ENCODE peak calls at places on chromosomes 4 and X, in seven cellular contexts. U, A, S, O, T, L and F are unnamed samples. For H3K9me3, the result is how much of the 10 kb centered on the place peaks cover.

GRCh38 chr4:38664704-38665401 is 854 bp downstream of the KLF3 start:
- DNase-seq in U (peak), A (peak), S (peak), O (peak), T (peak), L (peak), F (peak)

GRCh38 chrX:1592128-1592862 is 891 bp downstream of the AKAP17A start:
- DNase-seq in U (peak), A (peak), S (peak), O (peak), T (peak), L (peak), F (no peak)

GRCh38 chr4:102352774-102353173 is 7.5 kb upstream of the SLC39A8 start:
- DNase-seq in U (no peak), A (no peak), S (no peak), O (no peak), T (no peak), L (no peak), F (no peak)

GRCh38 chrX:2692221-2693122 is 1.4 kb downstream of the CD99 start:
- DNase-seq in U (no peak), A (peak), S (peak), O (peak), T (peak), L (peak), F (peak)

GRCh38 chrX:1077140-1077539 is 135.3 kb downstream of the CRLF2 start:
- DNase-seq in U (no peak), A (no peak), S (peak), O (no peak), T (no peak), L (no peak), F (peak)

GRCh38 chr4:185247151-185247550 is 37.8 kb downstream of the SNX25 start:
- DNase-seq in U (peak), A (no peak), S (no peak), O (no peak), T (peak), L (no peak), F (no peak)

GRCh38 chr4:168794092-168794707 is 215.9 kb downstream of the CBR4 start:
- DNase-seq in U (no peak), A (no peak), S (peak), O (no peak), T (no peak), L (no peak), F (no peak)

GRCh38 chr4:76709454-76709853 is 188.5 kb downstream of the SOWAHB start:
- DNase-seq in U (no peak), A (peak), S (no peak), O (no peak), T (no peak), L (no peak), F (peak)

GRCh38 chr4:7210818-7211217 is 18.5 kb downstream of the SORCS2 start:
- DNase-seq in U (peak), A (peak), S (no peak), O (peak), T (peak), L (no peak), F (no peak)

GRCh38 chr4:138875886-138876608 is 139.5 kb upstream of the NOCT start:
- DNase-seq in U (peak), A (peak), S (no peak), O (peak), T (peak), L (peak), F (no peak)

GRCh38 chrX:66731398-66731797 is 92.5 kb upstream of the EDA2R start:
- DNase-seq in U (peak), A (peak), S (no peak), O (peak), T (peak), L (peak), F (peak)

GRCh38 chrX:147957291-147957690 is 23.8 kb upstream of the FMR1NB start:
- DNase-seq in U (no peak), A (no peak), S (no peak), O (no peak), T (no peak), L (no peak), F (no peak)

GRCh38 chr4:65416875-65417274 is 253.4 kb downstream of the EPHA5 start:
- DNase-seq in U (no peak), A (no peak), S (peak), O (no peak), T (no peak), L (peak), F (peak)

GRCh38 chr4:140662082-140662869 is 93.5 kb upstream of the UCP1 start:
- DNase-seq in U (no peak), A (peak), S (peak), O (no peak), T (peak), L (no peak), F (no peak)

GRCh38 chrX:22135171-22135711 is 103.1 kb downstream of the PHEX start:
- DNase-seq in U (peak), A (peak), S (no peak), O (peak), T (peak), L (peak), F (no peak)

GRCh38 chr4:176343286-176343685 is 23.5 kb downstream of the SPCS3 start:
- DNase-seq in U (no peak), A (no peak), S (no peak), O (no peak), T (no peak), L (no peak), F (no peak)

GRCh38 chrX:84487365-84488353 is 14.6 kb downstream of the HDX start:
- DNase-seq in U (no peak), A (no peak), S (no peak), O (no peak), T (no peak), L (no peak), F (no peak)

GRCh38 chrX:13721371-13721770 is 13.0 kb downstream of the TRAPPC2 start:
- DNase-seq in U (no peak), A (peak), S (no peak), O (peak), T (no peak), L (no peak), F (no peak)

GRCh38 chrX:19462879-19463278 is 52.4 kb downstream of the MAP3K15 start:
- DNase-seq in U (no peak), A (no peak), S (no peak), O (no peak), T (no peak), L (no peak), F (no peak)

GRCh38 chr4:95124906-95125504 is 367.2 kb downstream of the BMPR1B start:
- DNase-seq in U (peak), A (peak), S (peak), O (peak), T (peak), L (peak), F (peak)

GRCh38 chr4:172838108-172838507 is 330.5 kb upstream of the GALNT7 start:
- DNase-seq in U (no peak), A (no peak), S (no peak), O (no peak), T (no peak), L (no peak), F (peak)

GRCh38 chrX:74419861-74420193 is 1.5 kb upstream of the SLC16A2 start:
- DNase-seq in U (no peak), A (no peak), S (no peak), O (no peak), T (peak), L (no peak), F (peak)

GRCh38 chrX:24676403-24677024 is 17.2 kb upstream of the POLA1 start:
- DNase-seq in U (peak), A (no peak), S (peak), O (peak), T (peak), L (peak), F (peak)

GRCh38 chr4:70704333-70705145 is 16.2 kb downstream of the UTP3 start:
- DNase-seq in U (peak), A (peak), S (peak), O (peak), T (peak), L (peak), F (peak)

GRCh38 chr4:69051576-69051943 is 44.7 kb upstream of the UGT2B7 start:
- DNase-seq in U (no peak), A (no peak), S (no peak), O (no peak), T (no peak), L (no peak), F (no peak)

GRCh38 chrX:151970661-151971060 is 3.8 kb downstream of the GABRE start:
- DNase-seq in U (peak), A (peak), S (no peak), O (peak), T (peak), L (no peak), F (no peak)

GRCh38 chrX:136608295-136608933 is 39.5 kb upstream of the CD40LG start:
- DNase-seq in U (no peak), A (no peak), S (peak), O (peak), T (peak), L (peak), F (peak)

GRCh38 chrX:24117288-24117687 is 32.2 kb upstream of the ZFX start:
- DNase-seq in U (peak), A (peak), S (no peak), O (peak), T (peak), L (peak), F (no peak)

GRCh38 chrX:94942603-94943002 is 1268.6 kb downstream of the FAM133A start:
- DNase-seq in U (no peak), A (no peak), S (peak), O (no peak), T (no peak), L (no peak), F (peak)

DNA sequence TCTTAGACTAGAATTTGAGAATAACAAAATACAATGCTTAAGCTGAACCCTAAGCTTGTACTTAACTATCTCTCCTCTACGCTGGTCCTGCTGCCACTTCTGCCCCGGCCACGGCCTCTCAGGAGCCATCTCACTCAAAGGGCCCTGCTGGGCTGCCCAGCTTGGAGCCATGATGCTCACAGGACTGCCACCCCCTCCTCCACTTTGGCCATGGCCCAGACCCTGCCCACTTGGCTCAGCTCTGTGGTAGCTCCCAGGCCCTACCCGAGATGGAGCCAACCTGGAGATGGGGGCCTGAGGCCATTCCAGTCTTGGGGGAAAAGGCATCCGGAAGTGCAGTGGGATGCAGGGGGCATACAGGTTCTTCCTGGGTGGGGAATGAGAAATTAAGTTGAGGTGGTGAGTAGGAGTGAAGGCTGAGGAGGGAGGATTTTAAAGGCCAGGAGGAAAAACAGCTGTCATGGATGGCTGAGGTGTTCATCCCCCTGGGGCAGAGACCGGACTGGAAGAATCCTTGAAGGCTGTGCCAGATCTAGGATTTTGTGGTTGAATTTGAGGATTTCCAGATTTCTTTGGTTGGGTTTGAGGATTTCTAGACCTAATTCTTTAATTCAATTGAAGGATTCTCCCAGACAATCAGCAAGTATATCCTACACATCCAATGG is 824 bp downstream of the SASH3 start:
- DNase-seq in U (no peak), A (no peak), S (no peak), O (no peak), T (no peak), L (no peak), F (no peak)
- H3K9ac ChIP-seq in U (no peak), A (no peak), S (no peak), O (no peak), T (no peak), L (no peak), F (no peak)

DNA sequence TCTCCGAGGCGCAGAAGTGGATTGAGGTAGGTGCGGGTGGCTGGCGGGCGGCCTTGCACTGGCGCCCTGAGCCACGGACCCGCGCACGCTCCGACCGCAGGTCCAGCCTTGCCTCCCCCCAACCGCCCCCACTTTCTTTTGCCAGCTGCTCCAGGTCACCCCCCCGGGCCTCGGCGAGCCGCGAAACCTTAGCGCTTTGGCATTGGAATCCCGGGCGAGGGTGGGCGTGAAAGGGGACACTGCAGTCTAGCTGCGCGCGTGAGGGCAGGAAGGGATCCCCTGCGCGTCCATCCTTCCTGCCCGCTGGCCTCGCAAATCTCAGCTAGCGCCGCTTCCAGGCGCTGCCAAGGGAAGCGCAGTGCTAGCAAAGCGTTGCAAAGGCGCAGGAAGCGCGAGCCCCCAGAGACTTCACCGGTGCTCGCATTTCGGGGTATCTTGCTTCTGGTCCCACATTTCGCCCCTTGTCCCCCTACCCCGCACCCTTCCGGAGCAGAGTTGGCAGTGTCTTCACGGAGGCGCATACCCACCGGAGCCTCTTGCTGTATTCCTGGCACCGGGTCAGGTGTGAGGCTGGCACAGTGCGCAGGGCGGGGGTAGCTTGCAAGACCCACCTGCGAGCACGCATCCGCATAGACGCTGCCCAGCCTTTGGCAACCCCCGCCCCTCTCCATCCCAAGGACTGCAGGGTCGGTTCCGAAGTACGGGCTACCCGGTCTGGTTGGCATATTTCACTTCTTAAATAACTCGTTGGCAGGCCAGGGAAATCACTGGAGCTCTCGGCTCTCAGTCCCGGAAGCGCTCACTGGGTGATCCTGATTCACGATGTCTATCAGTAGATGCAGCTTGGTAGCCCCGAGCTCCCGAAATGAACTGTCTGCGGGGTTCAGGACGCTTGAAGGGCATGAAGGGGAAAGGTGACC is 104.4 kb downstream of the UCHL1 start:
- DNase-seq in U (peak), A (no peak), S (peak), O (peak), T (peak), L (peak), F (peak)
- H3K27ac ChIP-seq in U (no peak), A (peak), S (no peak), O (no peak), T (no peak), L (no peak), F (no peak)

DNA sequence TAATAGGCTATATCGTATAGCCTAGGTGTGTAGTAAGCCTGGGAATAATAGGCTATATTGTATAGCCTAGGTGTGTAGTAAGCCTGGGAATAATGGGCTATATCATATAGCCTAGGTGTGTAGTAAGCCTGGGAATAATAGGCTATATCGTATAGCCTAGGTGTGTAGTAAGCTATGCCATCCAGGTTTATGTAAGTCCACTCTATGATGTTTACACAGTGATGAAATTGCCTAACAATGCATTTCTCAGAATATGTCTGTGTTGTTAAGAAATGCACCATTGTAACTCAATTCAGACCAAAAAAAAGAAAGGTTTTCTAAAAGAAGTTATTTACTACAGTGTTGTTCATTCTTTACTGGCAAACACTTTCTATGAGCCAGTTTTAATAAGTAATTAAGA is 1387.2 kb downstream of the STIM2 start:
- DNase-seq in U (no peak), A (no peak), S (no peak), O (no peak), T (no peak), L (no peak), F (no peak)
- H3K9me3 ChIP-seq in U (under half), A (under half), S (under half), O (under half), T (under half), L (under half), F (under half)

GRCh38 chr4:98659741-98660507 is 1.5 kb upstream of the TSPAN5 start:
- DNase-seq in U (peak), A (peak), S (no peak), O (no peak), T (peak), L (peak), F (no peak)
- H3K9ac ChIP-seq in U (peak), A (no peak), S (no peak), O (no peak), T (peak), L (no peak), F (no peak)